ENCODE peak calls at places on chromosomes 11 and 22, in five cellular contexts. D is H1, M is HepG2, C is K562, T is A549. G is an unnamed sample.

GRCh38 chr11:117959438-117960149 is 26.6 kb upstream of the IL10RA start:
- DNase-seq in D (no peak), M (no peak), C (no peak), T (no peak), G (no peak)

GRCh38 chr22:41687901-41688364 is 734 bp downstream of the SNU13 start:
- DNase-seq in D (no peak), M (no peak), C (peak), T (peak), G (peak)

GRCh38 chr22:32996702-32997101 is 61.5 kb downstream of the SYN3 start:
- DNase-seq in D (no peak), M (no peak), C (no peak), T (peak), G (no peak)

GRCh38 chr11:61091373-61092279 is 10.7 kb upstream of the CD5 start:
- DNase-seq in D (no peak), M (no peak), C (peak), T (no peak), G (no peak)

GRCh38 chr11:28342704-28343103 is 234.5 kb downstream of the METTL15 start:
- DNase-seq in D (no peak), M (no peak), C (no peak), T (peak), G (no peak)

GRCh38 chr22:36546092-36546804 is 17.3 kb upstream of the EIF3D start:
- DNase-seq in D (peak), M (peak), C (peak), T (peak), G (peak)

GRCh38 chr11:12319734-12320387 is 57.5 kb upstream of the PARVA start:
- DNase-seq in D (no peak), M (no peak), C (no peak), T (no peak), G (no peak)

GRCh38 chr22:47027766-47028165 is 265.3 kb downstream of the TBC1D22A start:
- DNase-seq in D (no peak), M (no peak), C (no peak), T (no peak), G (no peak)

GRCh38 chr22:37329239-37330140 is 47.2 kb downstream of the CYTH4 start:
- DNase-seq in D (no peak), M (no peak), C (no peak), T (peak), G (no peak)

GRCh38 chr11:36162282-36162825 is 126.9 kb downstream of the COMMD9 start:
- DNase-seq in D (no peak), M (no peak), C (no peak), T (no peak), G (no peak)

GRCh38 chr22:39345231-39345630 is 4.6 kb upstream of the SYNGR1 start:
- DNase-seq in D (no peak), M (no peak), C (no peak), T (no peak), G (no peak)

GRCh38 chr11:791658-792534 is 2.0 kb upstream of the CEND1 start:
- DNase-seq in D (no peak), M (no peak), C (no peak), T (no peak), G (no peak)

GRCh38 chr22:36457688-36458450 is 23.6 kb downstream of the TXN2 start:
- DNase-seq in D (no peak), M (no peak), C (no peak), T (no peak), G (no peak)

GRCh38 chr11:47305734-47306483 is 36.0 kb downstream of the MADD start:
- DNase-seq in D (no peak), M (no peak), C (no peak), T (no peak), G (no peak)

GRCh38 chr11:73375830-73376167 is 400 bp upstream of the RELT start:
- DNase-seq in D (no peak), M (no peak), C (no peak), T (no peak), G (no peak)

GRCh38 chr11:73376803-73377629 is 817 bp downstream of the RELT start:
- DNase-seq in D (no peak), M (peak), C (peak), T (peak), G (peak)

GRCh38 chr11:73374130-73374529 is 2.1 kb upstream of the RELT start:
- DNase-seq in D (no peak), M (no peak), C (no peak), T (no peak), G (no peak)

GRCh38 chr11:73376168-73376802 is at the start of gene RELT:
- DNase-seq in D (peak), M (peak), C (peak), T (peak), G (peak)

GRCh38 chr11:73372371-73372993 is 3.7 kb upstream of the RELT start:
- DNase-seq in D (no peak), M (peak), C (no peak), T (peak), G (peak)
- TF ChIP-seq CTCF in D (peak), M (peak), C (peak), T (no peak), G (peak)

GRCh38 chr11:108241370-108242037 is 18.6 kb downstream of the ATM start:
- DNase-seq in D (no peak), M (no peak), C (no peak), T (no peak), G (no peak)
- TF ChIP-seq JUN in D (no peak), M (no peak), C (no peak), T (no peak), G (no peak)

GRCh38 chr11:30457045-30457444 is 129.1 kb downstream of the MPPED2 start:
- DNase-seq in D (no peak), M (no peak), C (no peak), T (no peak), G (no peak)
- TF ChIP-seq CTCF in D (no peak), M (no peak), C (no peak), T (no peak), G (no peak)

DNA sequence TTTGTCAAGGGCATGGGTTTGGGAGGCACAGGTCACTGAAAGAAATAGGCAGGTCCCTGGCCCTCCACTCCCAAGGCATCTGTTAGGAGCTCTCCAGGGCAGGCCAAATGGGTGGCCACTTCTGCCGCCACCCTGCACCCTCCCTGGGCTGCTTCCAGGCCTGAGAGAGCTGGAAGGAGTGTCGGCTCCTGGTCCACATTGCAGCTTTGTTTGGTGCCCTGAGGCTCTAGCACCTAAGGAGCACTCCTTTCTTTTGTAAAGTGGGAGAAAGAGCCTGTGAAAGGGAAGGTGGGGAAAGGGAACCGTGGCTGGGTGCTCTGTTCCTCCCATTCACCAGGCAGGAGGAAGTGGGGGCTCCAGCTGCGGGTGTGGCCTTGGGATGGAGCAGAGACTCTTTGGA is 12.3 kb upstream of the FGF4 start:
- DNase-seq in D (no peak), M (no peak), C (no peak), T (no peak), G (no peak)
- TF ChIP-seq JUN in D (no peak), M (no peak), C (no peak), T (no peak), G (no peak)

GRCh38 chr11:109040303-109040702 is 375.4 kb downstream of the DDX10 start:
- DNase-seq in D (peak), M (peak), C (peak), T (peak), G (no peak)
- TF ChIP-seq CTCF in D (peak), M (peak), C (peak), T (no peak), G (no peak)

DNA sequence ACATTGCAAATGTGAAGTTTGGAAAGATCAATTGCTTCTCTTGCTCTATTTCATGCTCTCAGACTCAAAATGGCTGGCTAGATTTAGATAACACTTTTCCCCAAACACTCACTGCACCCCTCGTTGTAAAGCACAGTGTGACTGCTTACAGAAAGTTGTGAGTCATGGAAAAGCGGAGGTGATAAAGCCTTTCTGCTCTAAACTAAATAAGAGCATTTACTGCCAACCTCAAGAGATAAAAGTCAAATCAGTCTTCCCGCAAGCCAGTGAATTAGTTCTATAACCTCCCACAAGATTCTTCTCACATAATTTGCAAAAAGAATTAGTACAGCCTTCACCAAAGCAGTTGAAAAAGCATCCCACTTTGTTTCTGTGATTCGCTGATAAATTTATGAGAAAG is 168.7 kb downstream of the WT1 start:
- DNase-seq in D (no peak), M (no peak), C (no peak), T (no peak), G (no peak)
- TF ChIP-seq JUN in D (no peak), M (no peak), C (no peak), T (no peak), G (no peak)

DNA sequence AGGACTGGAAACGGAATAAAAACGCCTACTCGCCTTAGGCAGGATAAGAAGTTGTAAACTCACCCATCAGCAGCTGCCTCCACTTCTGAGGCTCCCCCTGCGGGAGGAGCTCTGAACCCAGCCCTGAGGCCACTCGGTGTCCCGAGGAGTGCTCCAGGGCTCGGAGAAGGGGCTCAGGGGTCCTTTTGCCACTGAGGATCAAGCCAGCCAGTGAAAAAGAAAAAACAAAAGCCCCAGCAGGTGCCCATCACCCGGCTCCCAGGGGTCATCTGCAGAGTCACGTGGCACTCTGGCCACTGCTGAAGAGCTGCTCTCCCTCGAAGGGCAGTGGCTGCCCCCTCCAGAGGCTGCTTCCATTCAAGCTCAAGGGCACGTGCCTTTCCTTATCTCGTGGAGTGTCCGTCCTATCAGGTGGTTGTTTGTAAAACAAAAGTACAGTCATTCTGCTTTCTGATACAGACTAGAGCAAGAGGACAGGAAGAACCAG is 29.0 kb downstream of the NUP50 start:
- DNase-seq in D (no peak), M (peak), C (peak), T (no peak), G (no peak)
- TF ChIP-seq CTCF in D (peak), M (peak), C (peak), T (peak), G (no peak)

GRCh38 chr11:35151896-35152295 is 12.9 kb downstream of the CD44 start:
- DNase-seq in D (no peak), M (no peak), C (no peak), T (no peak), G (no peak)
- TF ChIP-seq JUN in D (no peak), M (no peak), C (no peak), T (no peak), G (no peak)